ENCODE peak calls at places on chromosomes 4 and X, in ten cellular contexts. J, W, B, K, H, R, Y, G, E and A are unnamed samples.

GRCh38 chrX:45714864-45715263 is 514.2 kb upstream of the DIPK2B start:
- DNase-seq in J (peak; percentile 12), W (peak; percentile 71), B (no peak), K (no peak), H (peak; percentile 73), R (peak; percentile 71), Y (no peak), G (peak; percentile 32), E (no peak), A (peak; percentile 15)

GRCh38 chr4:139481465-139481864 is 27.5 kb downstream of the RAB33B start:
- DNase-seq in J (no peak), W (no peak), B (no peak), K (no peak), H (no peak), R (no peak), Y (no peak), G (no peak), E (no peak), A (no peak)

GRCh38 chr4:161428180-161428965 is 735.4 kb downstream of the FSTL5 start:
- DNase-seq in J (no peak), W (no peak), B (no peak), K (no peak), H (no peak), R (no peak), Y (no peak), G (no peak), E (no peak), A (no peak)

GRCh38 chr4:4388418-4388817 is 1.5 kb downstream of the NSG1 start:
- DNase-seq in J (no peak), W (no peak), B (no peak), K (no peak), H (no peak), R (no peak), Y (no peak), G (no peak), E (no peak), A (no peak)

GRCh38 chrX:13307041-13307440 is 12.8 kb downstream of the ATXN3L start:
- DNase-seq in J (no peak), W (no peak), B (no peak), K (no peak), H (no peak), R (peak; percentile 27), Y (no peak), G (no peak), E (no peak), A (no peak)

GRCh38 chr4:25209702-25210101 is 24.1 kb upstream of the PI4K2B start:
- DNase-seq in J (no peak), W (no peak), B (no peak), K (no peak), H (no peak), R (no peak), Y (no peak), G (no peak), E (no peak), A (no peak)

GRCh38 chrX:49310371-49310770 is 6.9 kb downstream of the GAGE10 start:
- DNase-seq in J (no peak), W (no peak), B (no peak), K (no peak), H (no peak), R (no peak), Y (no peak), G (no peak), E (no peak), A (no peak)

GRCh38 chrX:47380268-47380667 is 9.9 kb downstream of the ZNF157 start:
- DNase-seq in J (peak; percentile 35), W (no peak), B (no peak), K (peak; percentile 22), H (no peak), R (peak; percentile 22), Y (no peak), G (peak; percentile 29), E (peak; percentile 16), A (no peak)

GRCh38 chrX:129318375-129318774 is 204.9 kb downstream of the SMARCA1 start:
- DNase-seq in J (peak; percentile 11), W (peak; percentile 35), B (no peak), K (peak; percentile 3), H (no peak), R (peak; percentile 17), Y (no peak), G (peak; percentile 23), E (no peak), A (no peak)

GRCh38 chr4:187059031-187059430 is 335.4 kb upstream of the FAT1 start:
- DNase-seq in J (no peak), W (no peak), B (no peak), K (no peak), H (no peak), R (no peak), Y (no peak), G (no peak), E (no peak), A (no peak)

GRCh38 chr4:34170941-34171340 is 2073.4 kb downstream of the ARAP2 start:
- DNase-seq in J (no peak), W (peak; percentile 31), B (no peak), K (no peak), H (peak; percentile 11), R (no peak), Y (no peak), G (no peak), E (no peak), A (no peak)

GRCh38 chr4:27148211-27148895 is 287.7 kb downstream of the STIM2 start:
- DNase-seq in J (no peak), W (no peak), B (no peak), K (no peak), H (no peak), R (no peak), Y (no peak), G (no peak), E (no peak), A (no peak)

GRCh38 chr4:85741921-85742591 is 267.1 kb downstream of the ARHGAP24 start:
- DNase-seq in J (no peak), W (no peak), B (peak; percentile 49), K (no peak), H (no peak), R (no peak), Y (peak; percentile 56), G (no peak), E (peak; percentile 28), A (no peak)

DNA sequence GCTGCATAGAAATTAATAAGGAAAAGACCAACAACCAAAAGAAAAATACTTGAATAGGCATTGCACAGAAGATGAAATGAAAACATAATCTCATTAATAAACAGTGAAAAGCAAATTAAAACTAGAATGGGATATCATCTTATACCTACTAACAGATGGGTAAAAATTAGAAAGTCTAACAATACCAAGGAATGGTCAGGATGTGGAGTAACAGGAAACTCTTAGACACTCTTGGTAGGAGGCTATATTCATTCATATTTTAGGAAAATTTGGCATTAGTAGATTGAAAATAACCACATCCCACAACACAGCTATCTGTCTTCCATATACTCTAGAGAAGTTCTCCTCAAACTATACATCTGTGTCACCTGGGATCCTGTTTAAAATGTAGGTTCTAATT is 36.3 kb downstream of the SEC24B start:
- DNase-seq in J (no peak), W (no peak), B (no peak), K (no peak), H (no peak), R (no peak), Y (no peak), G (no peak), E (no peak), A (no peak)
- TF ChIP-seq CTCF in J (no peak), W (no peak), B (no peak), K (no peak), H (no peak), R (no peak), Y (no peak), G (no peak), E (no peak), A (no peak)

DNA sequence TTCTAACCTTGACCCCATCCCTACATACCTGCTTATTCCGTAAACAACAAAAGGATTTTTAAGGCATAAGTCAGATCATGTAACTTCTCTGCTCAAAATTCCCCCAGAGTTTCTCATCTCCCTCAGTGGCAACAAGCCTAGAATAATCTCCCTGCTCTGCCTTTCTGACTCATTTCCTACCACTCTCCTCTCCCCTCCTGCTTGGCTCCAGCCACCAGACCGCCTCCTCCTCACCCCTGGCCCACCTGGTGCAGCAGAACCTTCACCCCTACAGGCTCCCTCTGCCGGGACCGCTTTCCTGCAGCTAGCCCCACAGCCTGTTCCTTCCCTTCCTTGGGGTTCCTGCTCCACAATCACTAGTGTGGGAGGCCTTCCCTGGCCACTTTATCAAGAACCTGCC is 32.1 kb downstream of the TSPAN5 start:
- DNase-seq in J (no peak), W (peak; percentile 94), B (peak; percentile 61), K (no peak), H (peak; percentile 96), R (peak; percentile 81), Y (no peak), G (no peak), E (peak; percentile 18), A (no peak)
- TF ChIP-seq CTCF in J (no peak), W (peak; percentile 6), B (no peak), K (no peak), H (no peak), R (no peak), Y (no peak), G (no peak), E (no peak), A (no peak)

GRCh38 chrX:83469551-83469950 is 38.5 kb upstream of the POU3F4 start:
- DNase-seq in J (peak; percentile 38), W (peak; percentile 1), B (no peak), K (peak; percentile 31), H (peak; percentile 0), R (no peak), Y (no peak), G (peak; percentile 20), E (no peak), A (no peak)
- TF ChIP-seq CTCF in J (peak; percentile 37), W (peak; percentile 31), B (no peak), K (peak; percentile 60), H (peak; percentile 33), R (no peak), Y (no peak), G (peak; percentile 41), E (peak; percentile 30), A (peak; percentile 55)

GRCh38 chrX:153728095-153728494 is 3.4 kb downstream of the ABCD1 start:
- DNase-seq in J (no peak), W (no peak), B (no peak), K (no peak), H (no peak), R (no peak), Y (no peak), G (no peak), E (no peak), A (no peak)
- TF ChIP-seq CTCF in J (no peak), W (no peak), B (no peak), K (no peak), H (no peak), R (no peak), Y (no peak), G (no peak), E (no peak), A (no peak)

DNA sequence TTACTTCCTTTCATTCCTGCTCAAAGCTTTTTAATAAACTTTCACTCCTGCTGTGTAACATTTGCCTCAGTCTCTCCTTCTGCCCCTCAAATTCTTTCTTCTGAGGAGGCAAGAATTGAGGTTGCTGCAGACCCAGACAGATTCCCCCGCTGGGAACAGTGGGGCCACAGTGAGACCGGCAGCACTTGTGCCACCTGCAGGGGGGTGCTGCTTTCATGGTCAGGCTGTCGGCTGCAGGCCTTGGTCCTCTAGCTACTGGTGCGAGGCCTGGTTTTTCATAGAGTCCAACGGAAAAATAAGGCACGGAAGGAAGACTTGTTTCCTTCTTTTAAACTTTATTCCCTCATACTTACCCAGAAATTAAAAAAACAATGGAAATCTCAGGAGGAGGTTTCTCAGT is 296.7 kb downstream of the NR3C2 start:
- DNase-seq in J (no peak), W (no peak), B (no peak), K (no peak), H (no peak), R (no peak), Y (no peak), G (no peak), E (no peak), A (no peak)
- TF ChIP-seq CTCF in J (no peak), W (no peak), B (no peak), K (no peak), H (no peak), R (no peak), Y (no peak), G (no peak), E (no peak), A (no peak)

GRCh38 chr4:111066887-111067286 is 444.0 kb upstream of the PITX2 start:
- DNase-seq in J (no peak), W (peak; percentile 39), B (no peak), K (no peak), H (peak; percentile 49), R (peak; percentile 67), Y (no peak), G (no peak), E (no peak), A (no peak)
- TF ChIP-seq CTCF in J (no peak), W (no peak), B (no peak), K (no peak), H (no peak), R (no peak), Y (no peak), G (no peak), E (no peak), A (no peak)